ENCODE peak calls at places on chromosomes 5 and 9, in four cellular contexts. P is prostate gland, N is HCT116, C is stomach. S is an unnamed sample.
A peak's percentile ranks its signal among the peaks of the same experiment; 100 is the strongest.

GRCh38 chr5:39015743-39016586 is 58.2 kb downstream of the RICTOR start:
- DNase-seq in P (no peak), N (no peak), C (no peak), S (no peak)

GRCh38 chr9:134937566-134938345 is 20.0 kb upstream of the FCN1 start:
- DNase-seq in P (no peak), N (no peak), C (no peak), S (no peak)

GRCh38 chr5:43973318-43973717 is 370.3 kb downstream of the NNT start:
- DNase-seq in P (no peak), N (no peak), C (no peak), S (no peak)

GRCh38 chr5:98227489-98227888 is 546.0 kb upstream of the RGMB start:
- DNase-seq in P (no peak), N (no peak), C (no peak), S (no peak)

GRCh38 chr9:34546834-34547827 is 24.3 kb upstream of the ENHO start:
- DNase-seq in P (peak; percentile 63), N (peak; percentile 78), C (peak; percentile 63), S (peak; percentile 85)

GRCh38 chr5:3590253-3590966 is 5.2 kb upstream of the IRX1 start:
- DNase-seq in P (no peak), N (no peak), C (no peak), S (no peak)

GRCh38 chr5:160064441-160064840 is 54.8 kb downstream of the PWWP2A start:
- DNase-seq in P (peak; percentile 13), N (no peak), C (peak; percentile 72), S (no peak)

GRCh38 chr9:28915256-28915930 is 1342.1 kb upstream of the C9orf72 start:
- DNase-seq in P (no peak), N (no peak), C (peak; percentile 36), S (no peak)

GRCh38 chr5:163221581-163221980 is 215.8 kb upstream of the CCNG1 start:
- DNase-seq in P (no peak), N (no peak), C (no peak), S (no peak)

GRCh38 chr5:96876292-96876850 is at the start of gene ERAP2:
- DNase-seq in P (no peak), N (no peak), C (no peak), S (no peak)

GRCh38 chr5:65971643-65972042 is 45.3 kb downstream of the ERBIN start:
- DNase-seq in P (no peak), N (no peak), C (no peak), S (no peak)

GRCh38 chr5:125038477-125038876 is 292.0 kb upstream of the ZNF608 start:
- DNase-seq in P (no peak), N (no peak), C (no peak), S (no peak)

GRCh38 chr5:175821790-175822211 is 49.6 kb upstream of the CPLX2 start:
- DNase-seq in P (no peak), N (peak; percentile 89), C (no peak), S (no peak)

GRCh38 chr5:66739923-66740322 is 143.7 kb downstream of the MAST4 start:
- DNase-seq in P (peak; percentile 37), N (no peak), C (no peak), S (no peak)

GRCh38 chr5:176810687-176811501 is 535 bp downstream of the UNC5A start:
- DNase-seq in P (no peak), N (no peak), C (no peak), S (no peak)

GRCh38 chr9:108056083-108056804 is 566.7 kb upstream of the KLF4 start:
- DNase-seq in P (no peak), N (no peak), C (no peak), S (no peak)

GRCh38 chr5:143142596-143143435 is 260.7 kb downstream of the NR3C1 start:
- DNase-seq in P (peak; percentile 82), N (no peak), C (peak; percentile 75), S (no peak)

DNA sequence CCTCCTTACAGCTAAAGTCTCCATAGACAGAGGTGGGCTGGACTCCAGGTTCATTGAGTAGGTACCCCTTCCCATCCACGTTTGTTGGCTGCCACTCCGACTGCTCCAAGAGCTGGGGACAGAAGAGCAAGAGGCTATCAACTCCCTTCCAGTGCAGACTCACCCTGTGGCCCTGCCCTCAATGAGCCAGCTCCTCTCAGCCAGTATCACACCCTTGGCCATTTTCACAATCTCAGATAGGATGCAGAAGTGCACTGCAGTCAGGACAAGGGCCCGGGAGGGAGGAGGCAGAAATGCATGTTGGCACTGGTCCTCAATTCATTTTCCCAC is 6.2 kb downstream of the IRF1 start:
- DNase-seq in P (no peak), N (no peak), C (peak; percentile 17), S (peak; percentile 46)
- TF ChIP-seq POLR2AphosphoS5 in P (no peak), N (no peak), C (no peak), S (no peak)

GRCh38 chr5:132816554-132816953 is 3.5 kb downstream of the SOWAHA start:
- DNase-seq in P (no peak), N (no peak), C (no peak), S (no peak)
- H3K9me3 ChIP-seq in P (no peaks in the 10 kb centered on the region), N (no peaks in the 10 kb centered on the region), C (no peaks in the 10 kb centered on the region), S (no peaks in the 10 kb centered on the region)

GRCh38 chr5:91074615-91075014 is 308.5 kb downstream of the ARRDC3 start:
- DNase-seq in P (no peak), N (no peak), C (no peak), S (no peak)
- TF ChIP-seq POLR2AphosphoS5 in P (no peak), N (no peak), C (peak; percentile 70), S (no peak)

DNA sequence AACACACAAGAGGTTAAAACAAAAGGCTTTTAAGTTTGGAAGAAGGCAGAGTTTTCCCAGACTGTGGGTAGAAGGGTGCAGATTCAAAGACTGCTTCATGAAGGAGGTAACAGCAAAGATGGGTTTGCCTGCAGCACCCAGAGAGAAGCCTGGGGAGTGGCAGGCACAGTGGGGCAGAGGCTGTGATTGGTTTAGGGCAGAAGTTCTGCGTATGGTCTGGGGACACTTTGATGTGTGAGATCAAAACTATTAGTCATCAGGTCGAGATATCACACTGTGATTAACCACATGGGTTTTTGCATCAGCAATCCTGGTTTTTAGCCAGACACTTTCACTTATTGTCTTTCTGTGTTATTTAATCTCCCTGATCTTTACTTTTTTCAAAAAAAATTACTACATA is 188.8 kb upstream of the GLRA1 start:
- DNase-seq in P (no peak), N (peak; percentile 21), C (no peak), S (no peak)
- H3K9me3 ChIP-seq in P (no peaks in the 10 kb centered on the region), N (no peaks in the 10 kb centered on the region), C (no peaks in the 10 kb centered on the region), S (no peaks in the 10 kb centered on the region)

S was measured in suprapubic skin.